ENCODE peak calls at places on chromosomes 11 and 22, in six cellular contexts. X is A673; E is mammary epithelial cell; T is cardiac muscle cell; G is CD8-positive, alpha-beta T cell; L is pancreas. O is an unnamed sample.

GRCh38 chr11:34499719-34500505 is 13.7 kb downstream of the ELF5 start:
- DNase-seq in X (no peak), E (no peak), T (no peak), G (no peak), L (no peak), O (no peak)

GRCh38 chr11:126544311-126545056 is 189.0 kb downstream of the ST3GAL4 start:
- DNase-seq in X (peak; percentile 76), E (peak; percentile 2), T (peak; percentile 72), G (no peak), L (peak; percentile 6), O (no peak)

GRCh38 chr22:36008131-36008530 is 20.5 kb downstream of the RBFOX2 start:
- DNase-seq in X (no peak), E (no peak), T (no peak), G (no peak), L (no peak), O (no peak)

GRCh38 chr11:118606157-118606843 is 1.1 kb upstream of the PHLDB1 start:
- DNase-seq in X (no peak), E (no peak), T (no peak), G (no peak), L (peak; percentile 70), O (no peak)

GRCh38 chr11:32858731-32859130 is 29.0 kb downstream of the PRRG4 start:
- DNase-seq in X (peak; percentile 31), E (no peak), T (no peak), G (no peak), L (no peak), O (no peak)

GRCh38 chr11:88402192-88402715 is 64.7 kb upstream of the CTSC start:
- DNase-seq in X (no peak), E (peak; percentile 90), T (no peak), G (no peak), L (no peak), O (no peak)

GRCh38 chr11:117492578-117493251 is 165.1 kb downstream of the CEP164 start:
- DNase-seq in X (peak; percentile 19), E (no peak), T (peak; percentile 51), G (no peak), L (no peak), O (no peak)

GRCh38 chr11:69460540-69461257 is 20.8 kb upstream of the LINC01488 start:
- DNase-seq in X (no peak), E (peak; percentile 98), T (no peak), G (no peak), L (no peak), O (no peak)

GRCh38 chr11:114291381-114291780 is 4.8 kb upstream of the NNMT start:
- DNase-seq in X (no peak), E (no peak), T (no peak), G (no peak), L (no peak), O (no peak)

GRCh38 chr11:7573558-7574296 is 59.9 kb downstream of the PPFIBP2 start:
- DNase-seq in X (no peak), E (no peak), T (no peak), G (no peak), L (no peak), O (no peak)

DNA sequence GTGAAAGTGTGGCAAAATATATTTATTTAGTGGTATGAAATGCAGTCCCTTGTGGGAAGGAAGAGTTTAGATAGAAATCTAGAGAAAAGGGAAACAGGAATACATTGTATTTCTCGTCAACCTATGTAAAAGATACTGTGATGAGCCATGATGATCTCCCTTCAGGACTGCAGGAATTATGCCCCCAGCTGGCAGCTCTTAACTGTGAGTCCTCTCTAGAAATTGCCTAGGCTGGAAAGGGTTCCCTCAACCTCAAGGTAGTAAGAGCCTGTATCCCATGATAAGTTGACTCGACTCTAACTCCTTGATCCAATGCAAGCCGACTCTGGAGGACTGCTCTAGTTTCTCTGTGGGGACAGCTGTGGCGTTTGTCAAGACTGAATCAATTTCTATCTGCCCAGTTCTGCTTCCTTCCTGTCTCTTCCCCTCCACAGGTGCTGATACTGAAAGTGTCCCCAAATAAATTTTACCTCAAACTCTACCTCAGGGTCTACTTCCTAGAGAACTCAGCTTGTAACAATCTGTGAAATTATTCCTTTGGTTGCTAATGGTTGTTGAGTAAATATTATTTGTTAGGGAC is 897.3 kb downstream of the METTL15 start:
- DNase-seq in X (peak; percentile 74), E (no peak), T (no peak), G (no peak), L (no peak), O (no peak)
- TF ChIP-seq CTCF in X (peak; percentile 72), E (no peak), T (no peak), G (no peak), L (no peak), O (no peak)

GRCh38 chr11:129428027-129428426 is 52.4 kb downstream of the BARX2 start:
- DNase-seq in X (peak; percentile 22), E (no peak), T (no peak), G (no peak), L (no peak), O (no peak)

GRCh38 chr11:129427376-129427775 is 51.7 kb downstream of the BARX2 start:
- DNase-seq in X (no peak), E (no peak), T (no peak), G (no peak), L (no peak), O (no peak)

GRCh38 chr11:129426776-129427175 is 51.1 kb downstream of the BARX2 start:
- DNase-seq in X (no peak), E (no peak), T (no peak), G (no peak), L (no peak), O (no peak)

GRCh38 chr11:129425214-129425613 is 49.6 kb downstream of the BARX2 start:
- DNase-seq in X (no peak), E (no peak), T (no peak), G (no peak), L (no peak), O (no peak)

DNA sequence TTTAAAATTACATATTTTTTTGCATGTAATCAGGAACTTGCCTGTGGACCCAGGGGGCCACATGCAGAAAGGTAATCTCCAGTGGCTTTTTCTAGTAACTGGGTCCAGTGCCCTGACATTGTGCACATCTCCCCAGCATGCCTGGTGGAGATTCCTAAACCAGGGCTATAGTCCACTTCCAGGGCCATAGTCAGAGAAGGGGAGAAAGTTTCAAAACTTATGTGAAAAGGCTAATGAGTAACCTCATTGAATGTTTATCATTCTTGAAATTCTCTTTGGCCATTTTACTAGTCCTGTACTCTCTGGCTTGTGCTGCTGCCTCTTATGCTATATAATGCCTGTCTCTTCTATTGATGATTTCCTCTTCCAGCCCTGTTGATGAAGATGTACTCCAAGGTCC is 47.8 kb downstream of the BARX2 start:
- DNase-seq in X (no peak), E (no peak), T (no peak), G (no peak), L (no peak), O (no peak)
- TF ChIP-seq CTCF in X (no peak), E (no peak), T (no peak), G (no peak), L (no peak), O (no peak)

GRCh38 chr11:86363424-86363823 is 11.3 kb upstream of the CCDC81 start:
- DNase-seq in X (no peak), E (no peak), T (no peak), G (no peak), L (no peak), O (no peak)

GRCh38 chr11:86355256-86355655 is 19.4 kb upstream of the CCDC81 start:
- DNase-seq in X (no peak), E (no peak), T (no peak), G (no peak), L (no peak), O (no peak)

GRCh38 chr11:86365566-86365965 is 9.1 kb upstream of the CCDC81 start:
- DNase-seq in X (no peak), E (no peak), T (no peak), G (no peak), L (no peak), O (no peak)

GRCh38 chr11:86358720-86359119 is 16.0 kb upstream of the CCDC81 start:
- DNase-seq in X (no peak), E (no peak), T (no peak), G (no peak), L (no peak), O (no peak)

GRCh38 chr11:86360775-86361395 is 13.8 kb upstream of the CCDC81 start:
- DNase-seq in X (peak; percentile 45), E (peak; percentile 31), T (peak; percentile 22), G (no peak), L (no peak), O (no peak)
- TF ChIP-seq CTCF in X (peak; percentile 56), E (peak; percentile 33), T (peak; percentile 54), G (no peak), L (no peak), O (no peak)

GRCh38 chr11:74633406-74634393 is 41.3 kb downstream of the POLD3 start:
- DNase-seq in X (no peak), E (no peak), T (no peak), G (no peak), L (no peak), O (no peak)

GRCh38 chr11:74636633-74637184 is 44.3 kb downstream of the POLD3 start:
- DNase-seq in X (peak; percentile 70), E (peak; percentile 82), T (no peak), G (no peak), L (no peak), O (no peak)

GRCh38 chr11:74630043-74630442 is 37.7 kb downstream of the POLD3 start:
- DNase-seq in X (no peak), E (no peak), T (no peak), G (no peak), L (no peak), O (no peak)

GRCh38 chr11:74639533-74639932 is 47.2 kb downstream of the POLD3 start:
- DNase-seq in X (no peak), E (no peak), T (no peak), G (no peak), L (peak; percentile 6), O (no peak)

DNA sequence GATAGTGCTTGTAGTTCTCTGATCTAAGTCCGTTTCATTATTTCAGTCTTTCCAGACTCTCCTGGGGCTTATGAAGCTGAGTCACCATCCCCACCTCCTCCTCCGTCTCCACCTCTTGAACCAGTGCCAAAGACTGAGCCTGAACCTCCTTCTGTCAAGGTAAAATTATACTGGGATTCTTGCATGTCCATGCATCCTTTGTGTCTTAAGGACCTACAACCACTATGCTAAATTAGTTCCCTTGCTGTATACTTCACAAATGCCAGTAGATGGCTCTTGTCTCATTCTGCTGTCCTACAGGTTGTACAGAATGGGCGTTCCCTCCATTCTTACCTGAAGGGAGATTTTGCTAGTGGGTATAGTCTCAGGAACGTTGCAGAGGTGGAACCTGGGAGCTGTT is 42.2 kb downstream of the POLD3 start:
- DNase-seq in X (peak; percentile 57), E (peak; percentile 93), T (no peak), G (no peak), L (no peak), O (no peak)
- TF ChIP-seq CTCF in X (peak; percentile 47), E (peak; percentile 55), T (peak; percentile 50), G (no peak), L (peak; percentile 22), O (no peak)

O was measured in mesothelial cell of epicardium.